ENCODE peak calls at places on chromosome 15, in eight cellular contexts. B, P, L, I, T, V, K and S are unnamed samples.

GRCh38 chr15:65032823-65033537 is 3.5 kb upstream of the MTFMT start:
- DNase-seq in B (peak; percentile 87), P (peak; percentile 85), L (peak; percentile 74), I (peak; percentile 94), T (peak; percentile 42), V (peak; percentile 43), K (no peak), S (peak; percentile 39)

GRCh38 chr15:68653795-68654194 is 75.0 kb downstream of the CORO2B start:
- DNase-seq in B (no peak), P (no peak), L (no peak), I (no peak), T (no peak), V (no peak), K (no peak), S (no peak)

GRCh38 chr15:67740376-67740775 is 84.9 kb upstream of the SKOR1 start:
- DNase-seq in B (no peak), P (no peak), L (no peak), I (no peak), T (no peak), V (no peak), K (no peak), S (no peak)

GRCh38 chr15:68057758-68058157 is 3.6 kb downstream of the PIAS1 start:
- DNase-seq in B (no peak), P (no peak), L (no peak), I (no peak), T (no peak), V (no peak), K (no peak), S (no peak)

GRCh38 chr15:47573673-47574072 is 143.6 kb upstream of the SEMA6D start:
- DNase-seq in B (no peak), P (no peak), L (no peak), I (no peak), T (no peak), V (no peak), K (no peak), S (no peak)

GRCh38 chr15:65215496-65215895 is 4.2 kb upstream of the CILP start:
- DNase-seq in B (no peak), P (no peak), L (no peak), I (no peak), T (no peak), V (no peak), K (no peak), S (no peak)

GRCh38 chr15:74514039-74514438 is 27.0 kb upstream of the ARID3B start:
- DNase-seq in B (no peak), P (no peak), L (peak; percentile 13), I (no peak), T (no peak), V (no peak), K (no peak), S (no peak)

GRCh38 chr15:68578960-68579935 is at the start of gene CORO2B:
- DNase-seq in B (peak; percentile 65), P (peak; percentile 65), L (peak; percentile 59), I (peak; percentile 61), T (peak; percentile 54), V (peak; percentile 67), K (no peak), S (peak; percentile 41)

GRCh38 chr15:72554471-72555425 is 80.6 kb downstream of the ARIH1 start:
- DNase-seq in B (peak; percentile 35), P (no peak), L (peak; percentile 20), I (no peak), T (no peak), V (no peak), K (no peak), S (peak; percentile 85)

GRCh38 chr15:86115138-86115801 is 35.6 kb downstream of the AGBL1 start:
- DNase-seq in B (no peak), P (no peak), L (no peak), I (no peak), T (no peak), V (no peak), K (no peak), S (peak; percentile 5)

GRCh38 chr15:67835349-67836133 is 4.3 kb downstream of the RNU6-1 start:
- DNase-seq in B (no peak), P (no peak), L (no peak), I (peak; percentile 70), T (no peak), V (peak; percentile 33), K (no peak), S (no peak)

GRCh38 chr15:48644498-48644826 is 1.0 kb downstream of the FBN1 start:
- DNase-seq in B (peak; percentile 65), P (no peak), L (no peak), I (no peak), T (peak; percentile 51), V (peak; percentile 40), K (no peak), S (no peak)

GRCh38 chr15:77060560-77060959 is 10.3 kb downstream of the TSPAN3 start:
- DNase-seq in B (peak; percentile 79), P (no peak), L (peak; percentile 75), I (no peak), T (no peak), V (no peak), K (no peak), S (peak; percentile 42)

GRCh38 chr15:45589296-45589695 is 2.1 kb downstream of the BLOC1S6 start:
- DNase-seq in B (no peak), P (no peak), L (peak; percentile 22), I (no peak), T (no peak), V (no peak), K (no peak), S (no peak)

GRCh38 chr15:88664151-88664778 is 25.4 kb downstream of the ISG20 start:
- DNase-seq in B (no peak), P (peak; percentile 73), L (no peak), I (no peak), T (no peak), V (no peak), K (no peak), S (no peak)

GRCh38 chr15:40336129-40337122 is 4.3 kb downstream of the CCDC9B start:
- DNase-seq in B (no peak), P (peak; percentile 30), L (no peak), I (peak; percentile 70), T (no peak), V (no peak), K (no peak), S (no peak)

GRCh38 chr15:78396976-78397375 is 41.0 kb upstream of the IREB2 start:
- DNase-seq in B (peak; percentile 70), P (peak; percentile 8), L (peak; percentile 93), I (peak; percentile 64), T (peak; percentile 25), V (peak; percentile 19), K (peak; percentile 20), S (no peak)

GRCh38 chr15:86555939-86556725 is 476.5 kb downstream of the AGBL1 start:
- DNase-seq in B (no peak), P (no peak), L (no peak), I (no peak), T (no peak), V (no peak), K (no peak), S (peak; percentile 23)

GRCh38 chr15:39602143-39602542 is 21.3 kb downstream of the THBS1 start:
- DNase-seq in B (peak; percentile 13), P (no peak), L (no peak), I (peak; percentile 50), T (no peak), V (no peak), K (no peak), S (no peak)

GRCh38 chr15:34223904-34224596 is 766 bp upstream of the EMC4 start:
- DNase-seq in B (peak; percentile 38), P (peak; percentile 7), L (peak; percentile 24), I (no peak), T (no peak), V (no peak), K (no peak), S (no peak)

GRCh38 chr15:55708720-55709119 is 34.2 kb downstream of the PRTG start:
- DNase-seq in B (no peak), P (no peak), L (no peak), I (no peak), T (no peak), V (no peak), K (no peak), S (no peak)

GRCh38 chr15:55710286-55710685 is 32.7 kb downstream of the PRTG start:
- DNase-seq in B (peak; percentile 8), P (no peak), L (no peak), I (no peak), T (no peak), V (no peak), K (no peak), S (no peak)

GRCh38 chr15:55709458-55709857 is 33.5 kb downstream of the PRTG start:
- DNase-seq in B (no peak), P (no peak), L (no peak), I (no peak), T (no peak), V (no peak), K (no peak), S (no peak)

GRCh38 chr15:55707985-55708384 is 35.0 kb downstream of the PRTG start:
- DNase-seq in B (no peak), P (no peak), L (no peak), I (no peak), T (no peak), V (no peak), K (no peak), S (no peak)

GRCh38 chr15:55707523-55707922 is 35.4 kb downstream of the PRTG start:
- DNase-seq in B (no peak), P (no peak), L (peak; percentile 6), I (no peak), T (no peak), V (no peak), K (no peak), S (no peak)
- H3K4me1 ChIP-seq in B (no peaks in the 10 kb centered on the region), P (peaks cover 4% of the 10 kb centered on the region), L (peaks cover 15% of the 10 kb centered on the region), I (peaks cover 4% of the 10 kb centered on the region), T (no peaks in the 10 kb centered on the region), V (peaks cover 1% of the 10 kb centered on the region), K (no peaks in the 10 kb centered on the region), S (no peaks in the 10 kb centered on the region)

DNA sequence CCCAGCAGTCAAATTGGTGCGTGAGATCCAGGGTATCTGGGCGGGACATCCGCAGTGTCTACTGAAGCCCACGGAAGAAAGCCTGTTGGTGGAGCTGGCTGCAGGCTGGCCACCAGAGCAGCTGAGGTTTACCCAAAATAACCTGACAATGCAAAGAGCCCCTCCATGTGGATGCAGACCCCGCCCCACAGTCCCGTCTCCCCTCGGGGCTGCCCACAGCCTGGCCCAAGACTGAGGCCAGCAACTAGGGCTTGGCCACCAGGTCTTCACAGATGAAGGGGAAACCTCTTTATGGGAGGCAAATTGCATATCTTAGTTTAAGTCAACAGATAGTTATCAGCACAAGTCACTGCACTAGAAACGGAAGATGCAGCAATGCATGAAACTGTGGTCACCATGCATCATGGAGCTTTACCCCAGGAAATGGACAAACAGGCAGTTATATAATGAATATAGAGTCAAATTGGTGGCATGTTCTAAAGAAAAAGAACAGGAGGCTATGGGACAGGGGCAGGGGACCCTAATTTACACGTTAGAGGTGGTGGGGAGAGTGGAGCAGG is 86.3 kb downstream of the ARNT2 start:
- DNase-seq in B (no peak), P (no peak), L (no peak), I (no peak), T (no peak), V (no peak), K (no peak), S (no peak)
- H3K4me1 ChIP-seq in B (peaks cover 63% of the 10 kb centered on the region), P (no peaks in the 10 kb centered on the region), L (peaks cover 62% of the 10 kb centered on the region), I (peaks cover 4% of the 10 kb centered on the region), T (peaks cover 15% of the 10 kb centered on the region), V (peaks cover 20% of the 10 kb centered on the region), K (peaks cover 21% of the 10 kb centered on the region), S (peaks cover 41% of the 10 kb centered on the region)

GRCh38 chr15:60373745-60374144 is 24.0 kb downstream of the ANXA2 start:
- DNase-seq in B (peak; percentile 59), P (no peak), L (no peak), I (no peak), T (no peak), V (no peak), K (no peak), S (no peak)
- H3K4me1 ChIP-seq in B (peaks cover 96% of the 10 kb centered on the region), P (no peaks in the 10 kb centered on the region), L (peaks cover 97% of the 10 kb centered on the region), I (no peaks in the 10 kb centered on the region), T (peaks cover 98% of the 10 kb centered on the region), V (peaks cover 12% of the 10 kb centered on the region), K (peaks cover 99% of the 10 kb centered on the region), S (peaks cover 91% of the 10 kb centered on the region)

GRCh38 chr15:70792171-70792573 is 28.8 kb upstream of the UACA start:
- DNase-seq in B (peak; percentile 90), P (no peak), L (peak; percentile 73), I (no peak), T (no peak), V (no peak), K (no peak), S (peak; percentile 89)
- H3K4me1 ChIP-seq in B (peaks cover 73% of the 10 kb centered on the region), P (no peaks in the 10 kb centered on the region), L (peaks cover 50% of the 10 kb centered on the region), I (peaks cover 2% of the 10 kb centered on the region), T (no peaks in the 10 kb centered on the region), V (no peaks in the 10 kb centered on the region), K (peaks cover 36% of the 10 kb centered on the region), S (peaks cover 64% of the 10 kb centered on the region)